ENCODE peak calls at places on chromosomes 16 and 17, in six cellular contexts. Y is activated CD4-positive, alpha-beta T cell treated with anti-CD3 and anti-CD28 coated beads for 48 hours; G is GM12892; Z is iPS-NIHi11; N is renal cortical epithelial cell; C is HFF-Myc. T is an unnamed sample.

GRCh38 chr17:74201250-74201649 is 2.2 kb upstream of the RPL38 start:
- DNase-seq in Y (no peak), G (no peak), Z (no peak), N (no peak), C (no peak), T (no peak)

GRCh38 chr17:47323382-47324223 is at the start of gene EFCAB13:
- DNase-seq in Y (peak; percentile 80), G (peak; percentile 65), Z (peak; percentile 97), N (peak; percentile 70), C (no peak), T (peak; percentile 69)

GRCh38 chr17:65231086-65231485 is 93.9 kb downstream of the RGS9 start:
- DNase-seq in Y (no peak), G (no peak), Z (peak; percentile 33), N (no peak), C (no peak), T (no peak)

GRCh38 chr17:42798011-42798382 is 507 bp downstream of the COA3 start:
- DNase-seq in Y (no peak), G (no peak), Z (no peak), N (no peak), C (no peak), T (no peak)

GRCh38 chr17:3590768-3591167 is 18.4 kb downstream of the TRPV1 start:
- DNase-seq in Y (no peak), G (no peak), Z (no peak), N (no peak), C (no peak), T (no peak)

GRCh38 chr17:29066603-29067002 is 23.7 kb downstream of the PIPOX start:
- DNase-seq in Y (no peak), G (no peak), Z (no peak), N (no peak), C (no peak), T (no peak)

GRCh38 chr17:50132104-50132794 is 2.3 kb upstream of the SAMD14 start:
- DNase-seq in Y (no peak), G (no peak), Z (no peak), N (no peak), C (no peak), T (no peak)

GRCh38 chr16:21226749-21227148 is 6.8 kb upstream of the ANKS4B start:
- DNase-seq in Y (no peak), G (no peak), Z (no peak), N (no peak), C (no peak), T (no peak)

GRCh38 chr17:42527932-42528331 is 8.1 kb upstream of the NAGLU start:
- DNase-seq in Y (no peak), G (no peak), Z (no peak), N (no peak), C (no peak), T (no peak)

GRCh38 chr17:76005263-76006149 is 4.9 kb downstream of the CDK3 start:
- DNase-seq in Y (peak; percentile 91), G (peak; percentile 76), Z (peak; percentile 87), N (peak; percentile 36), C (no peak), T (peak; percentile 72)

GRCh38 chr16:47045459-47045858 is 72.0 kb upstream of the DNAJA2 start:
- DNase-seq in Y (no peak), G (no peak), Z (no peak), N (peak; percentile 38), C (no peak), T (no peak)

T was measured in stimulated activated naive CD4-positive, alpha-beta T cell.